ENCODE peak calls at places on chromosomes 7 and 10, in four cellular contexts. One of them, this sample, is unnamed. For H3K79me2, the result is how much of the 10 kb centered on the place peaks cover.

GRCh38 chr10:77949167-77949566 is 22.6 kb upstream of the DLG5 start:
- DNase-seq in neural progenitor cell: peak
- DNase-seq in GM12878: no peak
- DNase-seq in fibroblast of lung: peak
- DNase-seq in this sample: peak

GRCh38 chr7:100801833-100802568 is 25.3 kb downstream of the EPHB4 start:
- DNase-seq in GM12878: no peak
- DNase-seq in fibroblast of lung: peak
- DNase-seq in neural progenitor cell: no peak
- DNase-seq in this sample: peak

GRCh38 chr7:155000795-155001194 is 2.1 kb downstream of the PAXIP1 start:
- DNase-seq in fibroblast of lung: no peak
- DNase-seq in GM12878: no peak
- DNase-seq in neural progenitor cell: no peak
- DNase-seq in this sample: no peak

GRCh38 chr10:84049300-84050015 is 89.9 kb upstream of the GHITM start:
- DNase-seq in fibroblast of lung: no peak
- DNase-seq in GM12878: no peak
- DNase-seq in neural progenitor cell: no peak
- DNase-seq in this sample: no peak

GRCh38 chr7:57305192-57305748 is 144.7 kb upstream of the ZNF716 start:
- DNase-seq in neural progenitor cell: no peak
- DNase-seq in fibroblast of lung: no peak
- DNase-seq in GM12878: no peak
- DNase-seq in this sample: no peak

GRCh38 chr10:103807996-103808395 is 47.4 kb downstream of the SH3PXD2A start:
- DNase-seq in GM12878: no peak
- DNase-seq in neural progenitor cell: no peak
- DNase-seq in fibroblast of lung: no peak
- DNase-seq in this sample: no peak

GRCh38 chr7:85133560-85133959 is 53.3 kb downstream of the SEMA3D start:
- DNase-seq in fibroblast of lung: no peak
- DNase-seq in neural progenitor cell: no peak
- DNase-seq in GM12878: no peak
- DNase-seq in this sample: no peak

GRCh38 chr7:137904826-137905225 is 58.1 kb upstream of the DGKI start:
- DNase-seq in neural progenitor cell: no peak
- DNase-seq in fibroblast of lung: peak
- DNase-seq in GM12878: no peak
- DNase-seq in this sample: no peak

GRCh38 chr7:4190021-4190981 is 491.8 kb upstream of the FOXK1 start:
- DNase-seq in GM12878: no peak
- DNase-seq in neural progenitor cell: no peak
- DNase-seq in fibroblast of lung: no peak
- DNase-seq in this sample: no peak

GRCh38 chr10:133278577-133279265 is 2.1 kb upstream of the ADAM8 start:
- DNase-seq in neural progenitor cell: no peak
- DNase-seq in fibroblast of lung: peak
- DNase-seq in GM12878: no peak
- DNase-seq in this sample: peak

GRCh38 chr10:110456523-110457091 is 41.1 kb upstream of the DUSP5 start:
- DNase-seq in neural progenitor cell: no peak
- DNase-seq in fibroblast of lung: no peak
- DNase-seq in GM12878: no peak
- DNase-seq in this sample: peak

GRCh38 chr10:27341001-27341400 is 100.4 kb upstream of the ACBD5 start:
- DNase-seq in fibroblast of lung: no peak
- DNase-seq in GM12878: no peak
- DNase-seq in neural progenitor cell: no peak
- DNase-seq in this sample: no peak

GRCh38 chr10:99981581-99982199 is 28.1 kb downstream of the DNMBP start:
- DNase-seq in fibroblast of lung: no peak
- DNase-seq in GM12878: no peak
- DNase-seq in neural progenitor cell: no peak
- DNase-seq in this sample: no peak

GRCh38 chr10:484925-485661 is 204.4 kb downstream of the DIP2C start:
- DNase-seq in GM12878: no peak
- DNase-seq in fibroblast of lung: no peak
- DNase-seq in neural progenitor cell: no peak
- DNase-seq in this sample: no peak

GRCh38 chr10:100554902-100555301 is 19.2 kb downstream of the HIF1AN start:
- DNase-seq in fibroblast of lung: no peak
- DNase-seq in GM12878: no peak
- DNase-seq in neural progenitor cell: no peak
- DNase-seq in this sample: no peak

GRCh38 chr7:83306487-83306886 is 143.8 kb upstream of the PCLO start:
- DNase-seq in fibroblast of lung: no peak
- DNase-seq in GM12878: no peak
- DNase-seq in neural progenitor cell: no peak
- DNase-seq in this sample: no peak

DNA sequence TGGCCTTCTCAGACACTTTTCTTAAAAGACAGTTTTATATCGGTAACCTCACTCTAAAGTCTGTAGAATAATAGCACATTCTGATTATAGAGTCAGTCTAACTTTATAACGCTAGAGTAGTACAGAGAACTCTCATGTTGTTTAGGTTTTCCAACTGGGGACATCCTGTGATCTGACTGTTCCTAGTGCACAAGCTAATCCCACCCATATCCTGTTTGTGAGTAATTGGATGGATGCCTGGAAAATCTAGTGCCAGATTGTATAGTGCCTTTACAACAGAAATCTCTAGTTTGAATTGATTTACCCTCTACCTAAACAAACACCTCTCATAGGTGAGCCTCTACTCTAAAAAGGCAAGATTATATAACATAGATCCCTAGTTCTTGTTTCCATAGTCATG is 107.4 kb downstream of the ZEB1 start:
- DNase-seq in fibroblast of lung: peak
- DNase-seq in neural progenitor cell: no peak
- DNase-seq in GM12878: no peak
- DNase-seq in this sample: no peak
- H3K79me2 ChIP-seq in fibroblast of lung: half or more
- H3K79me2 ChIP-seq in neural progenitor cell: under half
- H3K79me2 ChIP-seq in GM12878: half or more
- H3K79me2 ChIP-seq in this sample: under half

GRCh38 chr7:149077594-149077993 is 12.9 kb downstream of the ZNF786 start:
- DNase-seq in neural progenitor cell: no peak
- DNase-seq in GM12878: no peak
- DNase-seq in fibroblast of lung: no peak
- DNase-seq in this sample: no peak

GRCh38 chr7:149087366-149087765 is 3.2 kb downstream of the ZNF786 start:
- DNase-seq in GM12878: no peak
- DNase-seq in fibroblast of lung: no peak
- DNase-seq in neural progenitor cell: no peak
- DNase-seq in this sample: no peak

GRCh38 chr7:149084407-149084806 is 6.1 kb downstream of the ZNF786 start:
- DNase-seq in GM12878: no peak
- DNase-seq in fibroblast of lung: no peak
- DNase-seq in neural progenitor cell: no peak
- DNase-seq in this sample: no peak

DNA sequence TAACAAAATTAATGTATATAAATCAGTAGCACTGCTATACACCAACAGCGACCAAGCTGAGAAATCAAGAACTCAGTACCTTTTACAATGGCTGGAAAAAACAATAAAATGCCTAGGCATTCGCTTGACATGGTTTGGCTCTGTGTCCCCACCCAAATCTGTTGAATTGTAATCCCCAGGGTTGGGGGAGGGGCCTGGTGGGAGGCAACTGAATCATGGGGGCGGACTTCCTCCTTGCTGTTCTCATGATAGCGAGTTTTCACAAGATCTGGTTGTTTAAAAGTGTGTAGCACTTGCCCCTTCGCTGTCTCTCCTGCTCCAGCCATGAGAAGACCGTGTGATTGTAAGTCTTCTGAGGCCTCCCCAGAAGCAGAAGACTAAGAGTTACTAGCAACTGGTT is 8.6 kb downstream of the ZNF786 start:
- DNase-seq in GM12878: no peak
- DNase-seq in fibroblast of lung: no peak
- DNase-seq in neural progenitor cell: no peak
- DNase-seq in this sample: no peak
- H3K79me2 ChIP-seq in GM12878: under half
- H3K79me2 ChIP-seq in fibroblast of lung: under half
- H3K79me2 ChIP-seq in neural progenitor cell: half or more
- H3K79me2 ChIP-seq in this sample: under half

GRCh38 chr10:119335671-119336353 is 128.4 kb downstream of the GRK5 start:
- DNase-seq in GM12878: no peak
- DNase-seq in neural progenitor cell: no peak
- DNase-seq in fibroblast of lung: peak
- DNase-seq in this sample: no peak
- H3K79me2 ChIP-seq in GM12878: under half
- H3K79me2 ChIP-seq in neural progenitor cell: under half
- H3K79me2 ChIP-seq in fibroblast of lung: under half
- H3K79me2 ChIP-seq in this sample: under half

GRCh38 chr10:17464545-17464944 is 10.2 kb upstream of the ST8SIA6 start:
- DNase-seq in GM12878: no peak
- DNase-seq in neural progenitor cell: no peak
- DNase-seq in fibroblast of lung: no peak
- DNase-seq in this sample: no peak
- H3K79me2 ChIP-seq in GM12878: under half
- H3K79me2 ChIP-seq in neural progenitor cell: under half
- H3K79me2 ChIP-seq in fibroblast of lung: under half
- H3K79me2 ChIP-seq in this sample: under half

GRCh38 chr7:134874407-134874806 is 95.0 kb downstream of the CALD1 start:
- DNase-seq in neural progenitor cell: no peak
- DNase-seq in GM12878: no peak
- DNase-seq in fibroblast of lung: no peak
- DNase-seq in this sample: no peak
- H3K79me2 ChIP-seq in neural progenitor cell: under half
- H3K79me2 ChIP-seq in GM12878: under half
- H3K79me2 ChIP-seq in fibroblast of lung: under half
- H3K79me2 ChIP-seq in this sample: under half

DNA sequence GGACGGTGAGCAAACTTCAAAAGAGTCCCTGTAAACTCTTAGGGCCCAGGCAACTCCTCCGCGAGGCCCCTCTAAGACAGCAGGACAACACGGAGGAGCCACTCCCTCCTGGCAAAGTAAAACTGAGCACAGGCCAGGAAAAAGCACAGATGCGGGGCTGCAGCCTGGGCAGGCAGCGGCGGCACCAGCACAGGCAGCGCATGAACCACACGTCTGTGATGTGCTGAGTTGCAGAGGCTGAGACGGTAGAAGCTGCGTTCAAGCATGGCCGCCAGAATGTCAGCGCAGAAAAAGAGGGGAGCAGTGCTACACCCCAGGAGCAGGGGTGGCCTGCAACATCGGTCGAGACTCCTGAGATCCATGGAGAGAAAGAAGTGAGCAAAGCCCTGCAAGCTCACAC is 46.1 kb upstream of the STK17A start:
- DNase-seq in GM12878: no peak
- DNase-seq in fibroblast of lung: no peak
- DNase-seq in neural progenitor cell: no peak
- DNase-seq in this sample: no peak
- H3K79me2 ChIP-seq in GM12878: under half
- H3K79me2 ChIP-seq in fibroblast of lung: under half
- H3K79me2 ChIP-seq in neural progenitor cell: under half
- H3K79me2 ChIP-seq in this sample: under half

GRCh38 chr7:1543826-1544177 is 12.2 kb downstream of the TMEM184A start:
- DNase-seq in fibroblast of lung: no peak
- DNase-seq in GM12878: no peak
- DNase-seq in neural progenitor cell: no peak
- DNase-seq in this sample: no peak

GRCh38 chr7:1544896-1545416 is 11.0 kb downstream of the TMEM184A start:
- DNase-seq in neural progenitor cell: no peak
- DNase-seq in GM12878: no peak
- DNase-seq in fibroblast of lung: no peak
- DNase-seq in this sample: no peak

GRCh38 chr7:1542841-1543747 is 12.6 kb downstream of the MAFK start:
- DNase-seq in GM12878: no peak
- DNase-seq in fibroblast of lung: no peak
- DNase-seq in neural progenitor cell: no peak
- DNase-seq in this sample: no peak

GRCh38 chr7:1545417-1546246 is 10.4 kb downstream of the TMEM184A start:
- DNase-seq in neural progenitor cell: no peak
- DNase-seq in GM12878: no peak
- DNase-seq in fibroblast of lung: no peak
- DNase-seq in this sample: no peak

GRCh38 chr7:1544178-1544895 is 11.7 kb downstream of the TMEM184A start:
- DNase-seq in neural progenitor cell: no peak
- DNase-seq in GM12878: no peak
- DNase-seq in fibroblast of lung: no peak
- DNase-seq in this sample: peak
- H3K79me2 ChIP-seq in neural progenitor cell: under half
- H3K79me2 ChIP-seq in GM12878: under half
- H3K79me2 ChIP-seq in fibroblast of lung: under half
- H3K79me2 ChIP-seq in this sample: under half

DNA sequence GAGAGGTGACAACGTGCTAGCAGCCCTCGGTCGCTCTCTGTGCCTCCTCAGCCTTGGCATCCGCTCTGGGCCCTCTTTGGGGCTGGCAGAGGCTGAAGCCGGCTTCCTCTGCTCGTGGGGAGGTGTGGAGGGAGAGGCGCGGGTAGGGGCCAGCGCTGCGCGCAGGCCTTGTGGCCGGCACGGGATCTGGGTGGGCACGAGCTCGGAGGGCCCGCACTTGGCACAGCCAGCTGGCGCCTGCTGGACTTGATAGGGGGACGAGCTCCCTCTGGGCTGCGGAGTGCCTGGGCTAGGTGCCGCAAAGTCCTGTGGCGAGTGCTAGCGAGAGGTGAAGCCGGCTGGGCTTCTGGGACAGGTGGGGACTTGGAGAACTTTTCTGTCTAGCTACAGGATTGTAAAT is 170.7 kb downstream of the EXOC4 start:
- DNase-seq in neural progenitor cell: no peak
- DNase-seq in GM12878: no peak
- DNase-seq in fibroblast of lung: no peak
- DNase-seq in this sample: no peak
- H3K79me2 ChIP-seq in neural progenitor cell: under half
- H3K79me2 ChIP-seq in GM12878: under half
- H3K79me2 ChIP-seq in fibroblast of lung: under half
- H3K79me2 ChIP-seq in this sample: under half

DNA sequence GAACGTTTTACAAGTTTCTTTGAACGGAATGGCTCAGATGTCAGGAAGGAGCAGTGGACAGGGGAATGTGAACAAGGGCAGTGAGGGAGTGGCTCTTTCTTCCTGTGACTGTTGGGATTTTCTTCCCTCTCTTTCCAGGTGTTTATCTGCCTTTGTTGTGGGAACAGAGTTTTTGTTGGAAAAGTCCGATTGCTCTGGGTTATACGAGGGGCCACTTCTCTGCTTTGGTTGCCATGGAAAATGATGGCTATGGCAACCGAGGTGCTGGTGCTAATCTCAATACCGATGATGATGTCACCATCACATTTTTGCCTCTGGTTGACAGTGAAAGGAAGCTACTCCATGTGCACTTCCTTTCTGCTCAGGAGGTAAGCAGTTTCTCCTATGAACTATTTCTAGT is 41.4 kb downstream of the ZRANB1 start:
- DNase-seq in GM12878: no peak
- DNase-seq in neural progenitor cell: no peak
- DNase-seq in fibroblast of lung: no peak
- DNase-seq in this sample: peak
- H3K79me2 ChIP-seq in GM12878: under half
- H3K79me2 ChIP-seq in neural progenitor cell: under half
- H3K79me2 ChIP-seq in fibroblast of lung: under half
- H3K79me2 ChIP-seq in this sample: under half

DNA sequence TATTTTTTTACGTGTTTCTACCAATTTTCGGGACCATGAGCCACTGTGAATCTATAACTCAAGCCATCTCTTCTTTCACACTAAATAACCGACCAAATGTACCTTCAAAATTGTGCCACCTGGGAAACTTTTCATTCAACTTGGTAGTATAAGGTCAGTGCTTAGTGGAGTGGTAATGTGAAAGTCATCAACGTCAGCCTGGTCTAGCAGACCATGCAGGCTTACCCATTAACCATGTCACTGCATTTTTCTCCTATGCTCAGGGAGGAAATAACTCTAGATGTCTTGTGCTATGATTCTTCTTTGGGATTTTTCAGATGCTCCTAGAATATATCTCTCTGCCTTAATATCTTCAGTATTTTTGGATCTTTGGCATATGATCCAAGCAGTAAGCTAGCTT is 1075.4 kb upstream of the POT1 start:
- DNase-seq in fibroblast of lung: no peak
- DNase-seq in GM12878: no peak
- DNase-seq in neural progenitor cell: no peak
- DNase-seq in this sample: no peak
- H3K79me2 ChIP-seq in fibroblast of lung: under half
- H3K79me2 ChIP-seq in GM12878: under half
- H3K79me2 ChIP-seq in neural progenitor cell: under half
- H3K79me2 ChIP-seq in this sample: under half